ENCODE peak calls at places on chromosomes 11 and 22, in six cellular contexts. W, P, H, K, G and A are unnamed samples.
A peak's percentile ranks its signal among the peaks of the same experiment; 100 is the strongest.

GRCh38 chr11:117910525-117910924 is 18.7 kb downstream of the TMPRSS13 start:
- DNase-seq in K (no peak), H (no peak), G (no peak), P (no peak), W (no peak), A (peak; percentile 19)

GRCh38 chr11:102111787-102112653 is 1.8 kb downstream of the YAP1 start:
- DNase-seq in G (peak; percentile 36), P (peak; percentile 4), H (peak; percentile 15), W (peak; percentile 74), K (no peak), A (no peak)

GRCh38 chr22:48712558-48712957 is 1115.1 kb downstream of the BRD1 start:
- DNase-seq in G (no peak), H (no peak), P (no peak), K (no peak), W (no peak), A (peak; percentile 14)

GRCh38 chr11:114243461-114244372 is 52.5 kb upstream of the NNMT start:
- DNase-seq in P (no peak), G (no peak), K (no peak), W (no peak), H (no peak), A (no peak)

GRCh38 chr11:74162688-74163467 is 7.9 kb downstream of the C2CD3 start:
- DNase-seq in K (no peak), P (no peak), G (no peak), H (no peak), W (no peak), A (no peak)

GRCh38 chr22:27113211-27114030 is 456.0 kb downstream of the MIAT start:
- DNase-seq in W (peak; percentile 72), P (no peak), K (no peak), G (peak; percentile 91), H (peak; percentile 87), A (no peak)

GRCh38 chr11:12290477-12290922 is 86.9 kb upstream of the PARVA start:
- DNase-seq in G (no peak), H (no peak), W (no peak), P (no peak), K (no peak), A (peak; percentile 54)

GRCh38 chr11:1970956-1971355 is 23.8 kb downstream of the MRPL23 start:
- DNase-seq in K (no peak), W (no peak), H (no peak), G (no peak), P (no peak), A (peak; percentile 30)

GRCh38 chr11:9176550-9176949 is 85.2 kb upstream of the SCUBE2 start:
- DNase-seq in G (no peak), P (no peak), W (no peak), H (no peak), K (no peak), A (no peak)

GRCh38 chr22:37112084-37112728 is 2.7 kb upstream of the TMPRSS6 start:
- DNase-seq in G (peak; percentile 64), P (no peak), K (no peak), H (no peak), W (no peak), A (no peak)

GRCh38 chr11:46363031-46363407 is 15.8 kb downstream of the DGKZ start:
- DNase-seq in W (no peak), P (no peak), K (no peak), H (peak; percentile 78), G (peak; percentile 68), A (no peak)

GRCh38 chr11:3831378-3832239 is 9.2 kb downstream of the RHOG start:
- DNase-seq in G (no peak), K (no peak), W (no peak), P (no peak), H (peak; percentile 40), A (no peak)

GRCh38 chr11:116357769-116358544 is 414.8 kb downstream of the BUD13 start:
- DNase-seq in K (no peak), G (no peak), W (no peak), P (no peak), H (peak; percentile 12), A (no peak)